ENCODE peak calls at places on chromosomes 7 and 10, in eight cellular contexts. D is fibroblast of mammary gland, I is bronchial epithelial cell, K is AG04449, R is brain microvascular endothelial cell, Q is HFFc6, M is right atrium auricular region, F is left lung. G is an unnamed sample.

GRCh38 chr7:63030061-63030460 is 968.6 kb upstream of the ZNF722 start:
- DNase-seq in D (no peak), I (no peak), K (no peak), R (no peak), Q (no peak), M (no peak), F (no peak), G (no peak)

GRCh38 chr10:103781329-103782061 is 73.9 kb downstream of the SH3PXD2A start:
- DNase-seq in D (peak; percentile 99), I (peak; percentile 98), K (peak; percentile 91), R (peak; percentile 18), Q (peak; percentile 99), M (no peak), F (peak; percentile 31), G (no peak)

GRCh38 chr10:112949875-112950507 is at the start of gene TCF7L2:
- DNase-seq in D (peak; percentile 95), I (peak; percentile 90), K (no peak), R (peak; percentile 97), Q (peak; percentile 90), M (peak; percentile 97), F (peak; percentile 96), G (peak; percentile 93)

GRCh38 chr7:79332091-79332490 is 121.4 kb downstream of the MAGI2 start:
- DNase-seq in D (peak; percentile 33), I (no peak), K (no peak), R (no peak), Q (peak; percentile 9), M (no peak), F (no peak), G (no peak)

GRCh38 chr7:152544481-152544927 is 108.7 kb upstream of the KMT2C start:
- DNase-seq in D (peak; percentile 8), I (no peak), K (no peak), R (no peak), Q (no peak), M (no peak), F (no peak), G (no peak)

GRCh38 chr10:22334414-22335203 is 10.7 kb upstream of the SPAG6 start:
- DNase-seq in D (no peak), I (no peak), K (no peak), R (no peak), Q (no peak), M (no peak), F (peak; percentile 73), G (no peak)

GRCh38 chr10:71334228-71334791 is 15.3 kb downstream of the SLC29A3 start:
- DNase-seq in D (no peak), I (no peak), K (no peak), R (no peak), Q (no peak), M (no peak), F (no peak), G (no peak)

GRCh38 chr10:111481271-111482073 is 404.6 kb downstream of the ADRA2A start:
- DNase-seq in D (peak; percentile 14), I (peak; percentile 39), K (no peak), R (no peak), Q (no peak), M (no peak), F (no peak), G (no peak)

GRCh38 chr7:100167912-100168323 is 499 bp downstream of the GAL3ST4 start:
- DNase-seq in D (no peak), I (no peak), K (no peak), R (no peak), Q (no peak), M (no peak), F (no peak), G (no peak)

GRCh38 chr7:28686418-28686800 is 271.7 kb downstream of the TRIL start:
- DNase-seq in D (peak; percentile 74), I (peak; percentile 72), K (no peak), R (peak; percentile 68), Q (peak; percentile 53), M (no peak), F (no peak), G (no peak)

GRCh38 chr7:5619419-5620130 is 161.9 kb downstream of the RNF216 start:
- DNase-seq in D (no peak), I (no peak), K (no peak), R (no peak), Q (no peak), M (no peak), F (peak; percentile 69), G (no peak)

DNA sequence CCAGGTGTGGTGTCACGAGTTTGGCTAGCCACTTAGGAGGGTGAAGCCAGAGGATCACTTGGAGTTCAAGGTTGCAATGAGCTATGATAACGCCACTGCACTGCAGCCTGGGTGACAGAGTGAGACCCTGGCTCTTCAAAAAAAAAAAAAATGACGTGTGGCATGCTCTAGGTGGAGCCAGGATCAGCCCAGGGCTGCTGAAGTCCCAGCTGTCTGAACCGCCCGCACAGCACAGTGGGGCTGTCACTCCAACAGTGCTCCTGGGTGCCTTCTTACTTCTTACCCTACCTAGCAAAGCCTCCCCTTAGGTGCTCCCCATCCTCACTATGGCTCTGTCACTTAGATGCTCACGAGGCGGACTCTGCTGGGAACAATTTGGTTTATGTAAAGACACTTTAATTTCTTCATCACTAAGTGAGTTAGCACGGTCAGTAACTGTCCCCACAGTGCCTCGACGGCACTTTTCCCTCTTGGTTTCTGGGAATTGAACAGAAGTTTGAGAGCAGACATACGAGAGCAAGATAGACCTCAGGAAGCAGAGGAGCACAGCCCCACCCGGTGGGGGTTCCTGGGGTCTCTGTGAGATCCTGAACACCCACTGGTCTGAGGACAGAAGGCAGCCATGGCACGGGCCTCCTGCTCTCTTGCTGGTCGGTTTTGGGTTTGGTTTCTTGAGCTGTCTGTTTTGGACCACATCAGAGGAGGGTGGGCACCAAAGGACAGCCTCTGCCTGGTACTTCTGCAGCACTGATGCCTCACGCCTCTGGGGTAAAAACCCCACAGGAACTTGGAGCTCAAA is 66.2 kb upstream of the BTBD16 start:
- DNase-seq in D (no peak), I (no peak), K (no peak), R (no peak), Q (no peak), M (no peak), F (no peak), G (no peak)
- TF ChIP-seq CTCF in D (no peak), I (no peak), K (no peak), R (peak; percentile 25), Q (peak; percentile 30), M (no peak), F (no peak), G (no peak)

DNA sequence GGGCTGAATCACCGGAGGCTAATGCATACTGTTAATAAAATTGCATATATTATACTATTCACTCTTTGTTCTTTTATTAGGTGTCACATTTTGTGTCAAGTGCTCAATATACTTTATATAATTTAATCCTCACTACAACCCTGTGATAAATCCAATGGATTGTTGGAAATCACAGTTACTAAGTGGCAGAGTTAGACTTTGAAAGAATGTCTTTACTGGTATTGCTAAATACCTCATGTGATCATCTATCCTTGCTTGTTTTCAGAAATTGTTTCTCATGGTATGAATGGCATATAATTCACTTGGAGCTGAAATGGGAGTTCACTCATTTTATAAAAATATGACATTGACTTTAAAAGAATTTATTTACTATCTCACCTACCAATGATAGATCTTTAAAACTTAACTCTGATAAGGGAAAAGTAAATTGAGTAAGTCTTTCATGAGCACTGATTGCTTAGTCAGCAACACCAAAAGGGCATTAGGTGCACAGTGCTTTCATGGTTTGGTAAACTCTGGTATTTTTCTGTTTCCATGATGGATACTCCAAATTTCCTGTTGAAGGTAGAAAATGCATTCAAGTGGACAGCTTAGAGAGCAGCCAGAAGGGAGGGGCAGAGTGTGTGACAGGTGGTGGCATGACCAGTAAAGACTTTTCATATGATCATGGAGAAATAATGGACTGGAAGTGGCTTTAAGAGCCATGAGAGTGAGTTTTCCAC is 22.6 kb downstream of the ENKUR start:
- DNase-seq in D (no peak), I (no peak), K (no peak), R (no peak), Q (no peak), M (no peak), F (no peak), G (no peak)
- TF ChIP-seq CTCF in D (no peak), I (no peak), K (no peak), R (no peak), Q (no peak), M (no peak), F (no peak), G (no peak)

GRCh38 chr7:46322937-46323336 is 401.9 kb upstream of the IGFBP3 start:
- DNase-seq in D (no peak), I (no peak), K (no peak), R (no peak), Q (no peak), M (no peak), F (no peak), G (no peak)
- TF ChIP-seq CTCF in D (no peak), I (no peak), K (no peak), R (no peak), Q (no peak), M (no peak), F (no peak), G (no peak)

GRCh38 chr10:8304861-8305260 is 250.4 kb downstream of the GATA3 start:
- DNase-seq in D (no peak), I (no peak), K (no peak), R (no peak), Q (no peak), M (no peak), F (no peak), G (no peak)
- TF ChIP-seq CTCF in D (no peak), I (no peak), K (no peak), R (no peak), Q (no peak), M (no peak), F (no peak), G (no peak)

GRCh38 chr7:122383934-122384333 is 79.4 kb upstream of the FEZF1 start:
- DNase-seq in D (peak; percentile 26), I (peak; percentile 1), K (no peak), R (no peak), Q (no peak), M (no peak), F (no peak), G (no peak)

GRCh38 chr7:122380993-122381392 is 76.4 kb upstream of the FEZF1 start:
- DNase-seq in D (no peak), I (no peak), K (no peak), R (no peak), Q (no peak), M (no peak), F (no peak), G (no peak)

GRCh38 chr7:122384528-122384927 is 80.0 kb upstream of the FEZF1 start:
- DNase-seq in D (no peak), I (no peak), K (no peak), R (no peak), Q (no peak), M (no peak), F (no peak), G (no peak)

GRCh38 chr7:122379491-122379890 is 74.9 kb upstream of the FEZF1 start:
- DNase-seq in D (no peak), I (no peak), K (no peak), R (no peak), Q (no peak), M (no peak), F (no peak), G (no peak)
- TF ChIP-seq CTCF in D (no peak), I (no peak), K (no peak), R (no peak), Q (no peak), M (no peak), F (no peak), G (no peak)

GRCh38 chr10:50421026-50421719 is 169.9 kb upstream of the ASAH2 start:
- DNase-seq in D (peak; percentile 48), I (peak; percentile 52), K (no peak), R (peak; percentile 20), Q (no peak), M (no peak), F (no peak), G (no peak)
- TF ChIP-seq CTCF in D (peak; percentile 82), I (peak; percentile 77), K (peak; percentile 54), R (peak; percentile 90), Q (peak; percentile 86), M (peak; percentile 79), F (peak; percentile 68), G (no peak)